ENCODE peak calls at places on chromosomes 12 and 14, in eight cellular contexts. B is Right ventricle myocardium superior; S is astrocyte of the spinal cord; R is epithelial cell of esophagus; Y is stimulated activated CD4-positive, alpha-beta T cell treated with anti-CD3 and anti-CD28 coated beads, Interleukin-12 subunit alpha, Interleukin-12 subunit beta, amount 100 ng/mL, for 4 hours; D is activated CD4-positive, CD25-positive, alpha-beta regulatory T cell treated with anti-CD3 and anti-CD28 coated beads, Interleukin-2, amount 50 U/mL, for 16 hours; T is glutamatergic neuron; N is Kasumi-1. M is an unnamed sample.

GRCh38 chr12:26786491-26787124 is 46.4 kb downstream of the ITPR2 start:
- DNase-seq in B (no peak), T (no peak), D (no peak), S (no peak), Y (no peak), R (no peak), N (no peak), M (no peak)

GRCh38 chr12:113002155-113002554 is 23.8 kb downstream of the OAS2 start:
- DNase-seq in D (no peak), T (no peak), N (no peak), S (no peak), R (no peak), Y (no peak), B (no peak), M (no peak)

GRCh38 chr12:26740348-26740747 is 92.6 kb downstream of the ITPR2 start:
- DNase-seq in B (no peak), Y (no peak), D (no peak), N (no peak), R (no peak), S (no peak), T (no peak), M (no peak)

GRCh38 chr12:10618338-10618987 is 5.1 kb upstream of the MAGOHB start:
- DNase-seq in Y (no peak), N (no peak), S (peak), D (no peak), B (no peak), T (no peak), R (peak), M (no peak)

GRCh38 chr14:102028733-102029132 is 58.1 kb downstream of the HSP90AA1 start:
- DNase-seq in R (peak), Y (no peak), T (no peak), D (no peak), B (no peak), S (peak), N (no peak), M (no peak)

GRCh38 chr14:94174622-94175402 is 690 bp downstream of the PPP4R4 start:
- DNase-seq in N (no peak), B (peak), Y (peak), T (peak), R (no peak), D (no peak), S (no peak), M (no peak)

GRCh38 chr14:79629891-79630560 is 581.3 kb downstream of the DIO2 start:
- DNase-seq in D (no peak), S (no peak), N (no peak), R (no peak), T (no peak), Y (no peak), B (no peak), M (no peak)

GRCh38 chr12:131408484-131408883 is 302.4 kb upstream of the SFSWAP start:
- DNase-seq in N (no peak), T (no peak), S (no peak), R (no peak), B (no peak), Y (no peak), D (no peak), M (no peak)

GRCh38 chr12:106297681-106298080 is 4.9 kb upstream of the TCP11L2 start:
- DNase-seq in S (no peak), N (no peak), T (no peak), Y (no peak), R (no peak), D (no peak), B (no peak), M (no peak)

GRCh38 chr12:56163533-56164344 is 5.6 kb downstream of the MYL6 start:
- DNase-seq in R (no peak), S (no peak), Y (no peak), D (no peak), B (no peak), N (no peak), T (no peak), M (no peak)

GRCh38 chr14:69262516-69262915 is 2.6 kb downstream of the GALNT16 start:
- DNase-seq in N (no peak), S (no peak), T (no peak), R (no peak), Y (no peak), D (no peak), B (no peak), M (no peak)

GRCh38 chr12:49330631-49331359 is 6.2 kb downstream of the C1QL4 start:
- DNase-seq in R (no peak), D (no peak), T (no peak), B (no peak), Y (no peak), N (no peak), S (no peak), M (no peak)

GRCh38 chr12:6925543-6926279 is 2.0 kb upstream of the ATN1 start:
- DNase-seq in N (no peak), D (no peak), B (peak), S (peak), Y (no peak), R (peak), T (peak), M (peak)